ENCODE peak calls at places on chromosome 22, in four cellular contexts. R is esophagus muscularis mucosa, A is fibroblast of pulmonary artery, G is body of pancreas. Y is an unnamed sample.
A peak's percentile ranks its signal among the peaks of the same experiment; 100 is the strongest.

GRCh38 chr22:46639843-46640242 is 19.7 kb downstream of the GRAMD4 start:
- DNase-seq in G (no peak), R (no peak), A (no peak), Y (no peak)

GRCh38 chr22:47807506-47807905 is 1045.1 kb downstream of the TBC1D22A start:
- DNase-seq in R (no peak), A (no peak), G (no peak), Y (no peak)

GRCh38 chr22:45316796-45317526 is 7.2 kb downstream of the FAM118A start:
- DNase-seq in G (no peak), A (no peak), R (no peak), Y (no peak)

GRCh38 chr22:17086750-17087149 is 1.9 kb downstream of the IL17RA start:
- DNase-seq in R (no peak), A (no peak), G (no peak), Y (no peak)

GRCh38 chr22:46346680-46347405 is 11.3 kb downstream of the TRMU start:
- DNase-seq in G (peak; percentile 62), R (no peak), A (no peak), Y (no peak)

GRCh38 chr22:24506802-24507438 is 11.8 kb downstream of the UPB1 start:
- DNase-seq in A (no peak), G (no peak), R (no peak), Y (peak; percentile 49)

GRCh38 chr22:17997456-17997855 is 26.9 kb downstream of the MICAL3 start:
- DNase-seq in G (no peak), A (no peak), R (no peak), Y (no peak)

GRCh38 chr22:40215266-40215665 is 37.5 kb downstream of the TNRC6B start:
- DNase-seq in G (no peak), R (no peak), A (no peak), Y (peak; percentile 52)

GRCh38 chr22:23714596-23715588 is 24.1 kb downstream of the RGL4 start:
- DNase-seq in G (no peak), A (no peak), R (no peak), Y (no peak)

GRCh38 chr22:45998638-45999378 is 21.8 kb upstream of the WNT7B start:
- DNase-seq in A (no peak), G (no peak), R (no peak), Y (no peak)

GRCh38 chr22:32334640-32335365 is 22.9 kb upstream of the RFPL3 start:
- DNase-seq in G (peak; percentile 8), R (no peak), A (no peak), Y (no peak)

GRCh38 chr22:19201858-19202798 is 23.6 kb upstream of the SLC25A1 start:
- DNase-seq in G (no peak), R (no peak), A (no peak), Y (no peak)

GRCh38 chr22:47277511-47277910 is 515.1 kb downstream of the TBC1D22A start:
- DNase-seq in A (no peak), G (no peak), R (no peak), Y (no peak)

GRCh38 chr22:19722175-19722914 is 994 bp upstream of the GP1BB start:
- DNase-seq in R (no peak), A (no peak), G (no peak), Y (no peak)

GRCh38 chr22:47784367-47784983 is 1022.0 kb downstream of the TBC1D22A start:
- DNase-seq in A (no peak), G (no peak), R (peak; percentile 75), Y (no peak)

GRCh38 chr22:38868886-38869381 is 3.1 kb downstream of the CBX6 start:
- DNase-seq in A (peak; percentile 68), R (no peak), G (peak; percentile 86), Y (peak; percentile 85)

GRCh38 chr22:30555282-30556210 is 9.0 kb upstream of the SEC14L6 start:
- DNase-seq in A (no peak), R (no peak), G (no peak), Y (no peak)
- TF ChIP-seq CTCF in A (no peak), R (no peak), G (no peak), Y (no peak)

GRCh38 chr22:27230189-27230588 is 571.4 kb downstream of the MN1 start:
- DNase-seq in R (no peak), G (no peak), A (no peak), Y (no peak)
- TF ChIP-seq CTCF in R (no peak), G (no peak), A (no peak), Y (no peak)

GRCh38 chr22:26514419-26515161 is 2.3 kb upstream of the TFIP11 start:
- DNase-seq in G (no peak), R (no peak), A (no peak), Y (no peak)

GRCh38 chr22:26508148-26508547 is 4.1 kb downstream of the TFIP11 start:
- DNase-seq in A (no peak), G (no peak), R (no peak), Y (no peak)

GRCh38 chr22:26513852-26514251 is 1.6 kb upstream of the TFIP11 start:
- DNase-seq in R (no peak), G (no peak), A (no peak), Y (no peak)

GRCh38 chr22:26515938-26516337 is 3.7 kb upstream of the TFIP11 start:
- DNase-seq in G (no peak), R (no peak), A (no peak), Y (no peak)

DNA sequence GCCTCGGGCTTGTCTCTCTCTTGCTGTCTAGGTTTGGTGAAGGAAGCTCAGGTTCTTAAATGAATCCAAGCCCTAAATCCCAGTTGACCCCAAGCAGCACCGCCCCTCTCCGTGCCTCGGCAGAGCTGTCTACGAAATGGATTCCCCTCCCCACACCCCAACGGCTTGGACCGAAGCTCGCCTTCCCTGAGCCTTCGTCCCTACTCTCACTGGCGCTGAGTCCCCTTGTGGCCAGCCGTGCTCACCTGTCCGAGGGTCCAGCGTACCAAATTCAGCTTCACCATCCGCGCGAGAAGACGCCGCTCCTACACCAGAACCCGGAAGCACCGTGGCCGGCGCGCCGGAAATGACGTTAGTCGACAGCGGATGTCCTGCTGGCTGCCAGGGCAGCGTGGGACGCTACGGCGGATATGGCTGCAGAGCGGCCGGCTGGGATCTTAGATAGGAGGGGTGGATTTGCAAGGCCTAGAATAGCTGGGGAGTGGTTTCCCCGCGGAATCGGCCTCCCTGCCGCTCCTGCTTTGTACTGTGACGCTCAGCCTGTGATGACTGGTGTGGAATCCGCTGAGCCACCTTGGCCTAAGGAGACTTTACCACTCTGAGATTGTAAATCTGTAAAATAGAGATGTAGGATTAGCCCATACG is at the start of gene TFIP11:
- DNase-seq in R (peak; percentile 99), A (peak; percentile 92), G (peak; percentile 94), Y (peak; percentile 96)
- TF ChIP-seq CTCF in R (no peak), A (no peak), G (peak; percentile 5), Y (no peak)

GRCh38 chr22:43723816-43724215 is 88.3 kb downstream of the EFCAB6 start:
- DNase-seq in G (no peak), R (no peak), A (peak; percentile 29), Y (no peak)

GRCh38 chr22:43726964-43727543 is 85.1 kb downstream of the EFCAB6 start:
- DNase-seq in R (peak; percentile 45), A (no peak), G (no peak), Y (no peak)

GRCh38 chr22:43722444-43722843 is 89.7 kb downstream of the EFCAB6 start:
- DNase-seq in G (no peak), R (no peak), A (no peak), Y (no peak)

GRCh38 chr22:43720718-43721117 is 91.4 kb downstream of the EFCAB6 start:
- DNase-seq in A (no peak), G (no peak), R (no peak), Y (no peak)

GRCh38 chr22:43726296-43726695 is 85.8 kb downstream of the EFCAB6 start:
- DNase-seq in A (peak; percentile 28), R (no peak), G (no peak), Y (no peak)
- TF ChIP-seq CTCF in A (no peak), R (no peak), G (no peak), Y (no peak)

GRCh38 chr22:50012201-50013181 is at the start of gene IL17REL:
- DNase-seq in G (no peak), R (no peak), A (peak; percentile 25), Y (no peak)
- TF ChIP-seq CTCF in G (no peak), R (no peak), A (peak; percentile 25), Y (no peak)

GRCh38 chr22:31160328-31160978 is 471 bp downstream of the RNF185 start:
- DNase-seq in R (no peak), A (peak; percentile 39), G (no peak), Y (no peak)

GRCh38 chr22:31161386-31161785 is 1.4 kb downstream of the RNF185 start:
- DNase-seq in G (no peak), A (no peak), R (no peak), Y (no peak)

DNA sequence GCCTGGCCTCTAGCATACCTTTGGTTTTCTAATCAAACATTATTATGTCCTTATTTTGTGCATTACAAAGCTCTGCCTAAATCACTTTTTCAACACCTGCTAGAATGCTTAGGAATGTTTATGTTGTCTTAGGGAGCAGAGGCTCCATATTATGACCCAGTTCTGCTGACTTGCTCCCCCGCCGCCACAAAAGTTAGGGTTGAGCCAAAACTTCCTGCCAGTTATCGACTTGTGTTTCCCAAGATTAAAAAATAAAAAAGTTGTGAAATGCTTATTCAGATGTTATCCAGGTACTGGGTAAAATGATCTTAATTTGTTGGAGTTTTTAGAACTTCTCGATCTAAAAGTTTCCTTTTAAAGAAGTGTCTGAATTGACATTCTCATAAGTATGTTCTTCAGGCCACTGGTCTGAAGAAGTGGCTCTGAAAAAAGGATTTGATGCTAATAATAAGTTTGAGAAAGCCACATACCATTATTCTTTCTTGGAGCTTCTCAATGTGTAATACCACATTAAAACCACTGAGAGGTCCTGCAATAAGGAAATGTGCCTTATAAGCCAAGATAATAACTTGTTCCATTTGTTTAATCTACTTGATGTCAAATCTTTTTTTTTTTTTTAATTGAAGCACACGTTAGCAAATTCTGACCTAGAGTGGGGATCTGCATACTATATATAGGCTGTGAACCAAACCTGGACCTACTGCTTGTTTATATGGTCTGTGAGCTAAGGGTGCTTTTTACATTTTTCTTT is 2.2 kb downstream of the RNF185 start:
- DNase-seq in G (peak; percentile 29), R (no peak), A (no peak), Y (no peak)
- TF ChIP-seq CTCF in G (peak; percentile 25), R (no peak), A (peak; percentile 12), Y (no peak)